ENCODE peak calls at places on chromosomes 11 and 22, in four cellular contexts. Q is stimulated activated CD4-positive, alpha-beta T cell treated with anti-CD3 and anti-CD28 coated beads, Interleukin-15, amount 100 ng/mL, for 24 hours; U is H9; H is body of pancreas. P is an unnamed sample.

GRCh38 chr22:40834628-40835027 is 15.5 kb upstream of the SLC25A17 start:
- DNase-seq in Q (no peak), U (no peak), H (no peak), P (no peak)

GRCh38 chr22:25567305-25567704 is 2.8 kb downstream of the GRK3 start:
- DNase-seq in Q (no peak), U (no peak), H (no peak), P (no peak)

GRCh38 chr22:43390166-43390565 is 21.6 kb upstream of the MPPED1 start:
- DNase-seq in Q (no peak), U (no peak), H (no peak), P (no peak)

GRCh38 chr22:21092797-21093554 is 47.2 kb downstream of the LRRC74B start:
- DNase-seq in Q (no peak), U (no peak), H (no peak), P (no peak)

GRCh38 chr11:128708660-128709059 is 14.8 kb downstream of the FLI1 start:
- DNase-seq in Q (no peak), U (no peak), H (no peak), P (no peak)

GRCh38 chr11:23769214-23769613 is 727.6 kb upstream of the LUZP2 start:
- DNase-seq in Q (no peak), U (no peak), H (no peak), P (no peak)

GRCh38 chr22:23692598-23693291 is 1.9 kb downstream of the RGL4 start:
- DNase-seq in Q (no peak), U (no peak), H (no peak), P (peak)

GRCh38 chr22:36546932-36547331 is 18.0 kb upstream of the EIF3D start:
- DNase-seq in Q (no peak), U (no peak), H (no peak), P (no peak)

GRCh38 chr22:31233001-31233400 is 20.9 kb downstream of the LIMK2 start:
- DNase-seq in Q (no peak), U (no peak), H (no peak), P (no peak)

GRCh38 chr22:39959640-39960447 is at the start of gene TMA7B:
- DNase-seq in Q (peak), U (peak), H (no peak), P (peak)

GRCh38 chr11:114176321-114176720 is 116.8 kb downstream of the ZBTB16 start:
- DNase-seq in Q (no peak), U (no peak), H (peak), P (no peak)

P was measured in neural progenitor cell.